ENCODE peak calls at places on chromosomes 16 and 17, in four cellular contexts. G, S, T and N are unnamed samples.

GRCh38 chr17:50210249-50211225 is 9.1 kb upstream of the COL1A1 start:
- DNase-seq in G (no peak), S (peak), T (peak), N (peak)

GRCh38 chr17:4747847-4748246 is 8.1 kb upstream of the CXCL16 start:
- DNase-seq in G (no peak), T (no peak), S (no peak), N (no peak)

GRCh38 chr17:50834126-50834785 is 1.1 kb upstream of the WFIKKN2 start:
- DNase-seq in G (no peak), T (no peak), S (no peak), N (no peak)

GRCh38 chr17:31313982-31314787 is at the start of gene EVI2B:
- DNase-seq in G (peak), T (peak), S (peak), N (peak)

GRCh38 chr16:1530883-1531637 is 2.4 kb upstream of the TMEM204 start:
- DNase-seq in T (peak), G (no peak), S (no peak), N (no peak)

GRCh38 chr17:30203471-30203981 is 32.0 kb downstream of the SLC6A4 start:
- DNase-seq in G (no peak), S (peak), T (no peak), N (no peak)

GRCh38 chr17:48438662-48439061 is 8.6 kb upstream of the SKAP1 start:
- DNase-seq in S (peak), T (no peak), G (no peak), N (no peak)

GRCh38 chr17:12088035-12088434 is 67.4 kb downstream of the MAP2K4 start:
- DNase-seq in T (no peak), G (no peak), S (no peak), N (no peak)

GRCh38 chr17:3798273-3799180 is 2.5 kb downstream of the ITGAE start:
- DNase-seq in T (no peak), S (no peak), G (no peak), N (no peak)

GRCh38 chr17:29180051-29180787 is at the start of gene MYO18A:
- DNase-seq in G (no peak), S (peak), T (peak), N (peak)

GRCh38 chr17:682150-682549 is 32.5 kb downstream of the VPS53 start:
- DNase-seq in S (no peak), T (no peak), G (no peak), N (no peak)

GRCh38 chr16:1464894-1465566 is 9.8 kb downstream of the CLCN7 start:
- DNase-seq in T (no peak), G (no peak), S (no peak), N (no peak)

GRCh38 chr16:71357681-71358080 is 842 bp upstream of the CALB2 start:
- DNase-seq in G (no peak), T (no peak), S (peak), N (peak)

GRCh38 chr17:32519769-32520701 is 33.2 kb downstream of the CDK5R1 start:
- DNase-seq in G (peak), S (no peak), T (no peak), N (no peak)

GRCh38 chr17:55420776-55421178 is 858 bp downstream of the MMD start:
- DNase-seq in S (peak), G (no peak), T (no peak), N (no peak)

GRCh38 chr16:87580855-87581261 is 21.4 kb upstream of the JPH3 start:
- DNase-seq in S (peak), T (peak), G (no peak), N (no peak)

GRCh38 chr17:16443390-16444257 is 28.3 kb downstream of the TRPV2 start:
- DNase-seq in T (no peak), G (no peak), S (no peak), N (no peak)

GRCh38 chr16:84048306-84048705 is 5.7 kb upstream of the SLC38A8 start:
- DNase-seq in T (no peak), G (no peak), S (peak), N (no peak)

GRCh38 chr16:88385112-88385594 is 2.4 kb downstream of the ZNF469 start:
- DNase-seq in G (no peak), S (no peak), T (no peak), N (no peak)

GRCh38 chr16:72247821-72248253 is 75.9 kb upstream of the PMFBP1 start:
- DNase-seq in S (no peak), T (peak), G (no peak), N (no peak)

GRCh38 chr16:68936729-68937631 is 93.6 kb downstream of the TANGO6 start:
- DNase-seq in S (no peak), T (peak), G (no peak), N (no peak)

GRCh38 chr16:86406056-86406455 is 104.3 kb upstream of the FOXF1 start:
- DNase-seq in T (peak), G (no peak), S (no peak), N (no peak)

GRCh38 chr16:58651965-58652348 is 22.3 kb upstream of the CNOT1 start:
- DNase-seq in G (no peak), S (no peak), T (peak), N (no peak)

GRCh38 chr17:66747561-66748275 is 87.2 kb upstream of the CACNG5 start:
- DNase-seq in S (no peak), T (peak), G (no peak), N (no peak)

GRCh38 chr16:30977502-30977901 is 7.5 kb upstream of the HSD3B7 start:
- DNase-seq in S (peak), G (no peak), T (no peak), N (no peak)

GRCh38 chr16:3004781-3005284 is 7.9 kb upstream of the CLDN9 start:
- DNase-seq in G (no peak), T (no peak), S (peak), N (no peak)

GRCh38 chr16:84823484-84823883 is 3.7 kb downstream of the CRISPLD2 start:
- DNase-seq in T (no peak), S (no peak), G (no peak), N (no peak)

GRCh38 chr17:55264640-55265298 is at the start of gene HLF:
- DNase-seq in G (no peak), S (peak), T (peak), N (peak)

GRCh38 chr17:17549732-17550366 is 41.7 kb downstream of the PEMT start:
- DNase-seq in G (no peak), S (no peak), T (no peak), N (no peak)

DNA sequence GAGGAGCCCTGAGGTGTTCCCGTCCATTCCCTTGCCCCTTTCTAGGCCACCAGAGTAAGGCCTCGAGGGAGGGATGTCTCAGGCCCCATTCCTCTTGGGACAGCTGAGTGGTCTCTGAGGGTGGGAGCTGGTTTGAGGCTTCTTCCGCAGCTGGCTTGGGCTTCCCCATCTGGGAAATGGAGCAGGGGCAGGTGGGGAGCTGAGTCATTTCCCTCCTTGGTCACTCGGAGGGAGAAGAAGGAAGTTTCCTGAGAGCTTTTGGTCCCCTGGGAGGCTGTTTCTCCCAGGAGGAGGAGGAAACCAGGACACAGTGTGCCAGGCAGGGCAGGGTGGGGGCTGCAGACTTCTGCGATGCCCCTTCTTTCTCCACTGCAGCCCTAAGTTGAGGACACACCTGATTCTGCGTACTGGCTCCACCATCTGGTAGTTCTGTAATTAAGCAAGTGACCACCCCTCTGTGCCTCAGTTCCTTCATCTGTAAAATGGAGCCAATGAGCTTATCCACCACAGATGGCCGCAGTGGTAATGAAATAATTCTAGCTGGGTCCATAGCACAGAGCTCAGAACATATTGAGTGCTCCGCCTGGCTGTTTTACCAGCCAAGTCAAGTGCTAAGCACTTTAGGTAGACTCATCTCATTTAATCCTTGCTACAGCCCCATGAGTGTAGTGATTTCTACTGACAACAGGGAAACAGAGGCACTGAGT is 1.5 kb upstream of the KCNJ12 start:
- DNase-seq in T (no peak), S (no peak), G (no peak), N (peak)
- TF ChIP-seq ELK1 in T (no peak), S (no peak), G (no peak), N (no peak)

GRCh38 chr16:89452925-89453324 is 37.4 kb downstream of the ANKRD11 start:
- DNase-seq in S (no peak), T (no peak), G (no peak), N (no peak)

GRCh38 chr16:89455692-89456091 is 34.7 kb downstream of the ANKRD11 start:
- DNase-seq in G (no peak), T (no peak), S (no peak), N (no peak)

GRCh38 chr16:89453662-89454321 is 36.6 kb downstream of the ANKRD11 start:
- DNase-seq in G (no peak), T (no peak), S (peak), N (peak)

GRCh38 chr16:89455178-89455577 is 35.2 kb downstream of the ANKRD11 start:
- DNase-seq in S (no peak), T (no peak), G (peak), N (no peak)

DNA sequence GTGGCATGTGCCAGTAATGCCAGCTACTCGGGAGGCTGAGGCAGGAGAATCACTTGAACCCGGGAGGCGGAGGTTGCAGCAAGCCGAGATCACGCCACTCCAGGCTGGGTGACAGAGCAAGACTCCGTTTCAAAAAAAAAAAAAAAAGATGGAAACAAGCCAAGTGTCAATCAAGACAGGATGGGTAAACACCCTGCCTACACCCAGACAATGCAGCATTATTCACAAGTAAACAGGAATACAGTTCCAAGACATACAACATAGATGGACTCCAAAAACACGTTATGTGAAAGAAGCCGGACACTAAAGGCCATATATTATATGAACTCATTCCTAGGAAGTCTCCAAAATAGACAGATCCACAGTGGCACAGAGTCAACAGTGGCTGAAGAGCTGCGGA is 33.9 kb downstream of the ANKRD11 start:
- DNase-seq in S (no peak), G (no peak), T (no peak), N (no peak)
- TF ChIP-seq ELK1 in S (no peak), G (no peak), T (no peak), N (no peak)

DNA sequence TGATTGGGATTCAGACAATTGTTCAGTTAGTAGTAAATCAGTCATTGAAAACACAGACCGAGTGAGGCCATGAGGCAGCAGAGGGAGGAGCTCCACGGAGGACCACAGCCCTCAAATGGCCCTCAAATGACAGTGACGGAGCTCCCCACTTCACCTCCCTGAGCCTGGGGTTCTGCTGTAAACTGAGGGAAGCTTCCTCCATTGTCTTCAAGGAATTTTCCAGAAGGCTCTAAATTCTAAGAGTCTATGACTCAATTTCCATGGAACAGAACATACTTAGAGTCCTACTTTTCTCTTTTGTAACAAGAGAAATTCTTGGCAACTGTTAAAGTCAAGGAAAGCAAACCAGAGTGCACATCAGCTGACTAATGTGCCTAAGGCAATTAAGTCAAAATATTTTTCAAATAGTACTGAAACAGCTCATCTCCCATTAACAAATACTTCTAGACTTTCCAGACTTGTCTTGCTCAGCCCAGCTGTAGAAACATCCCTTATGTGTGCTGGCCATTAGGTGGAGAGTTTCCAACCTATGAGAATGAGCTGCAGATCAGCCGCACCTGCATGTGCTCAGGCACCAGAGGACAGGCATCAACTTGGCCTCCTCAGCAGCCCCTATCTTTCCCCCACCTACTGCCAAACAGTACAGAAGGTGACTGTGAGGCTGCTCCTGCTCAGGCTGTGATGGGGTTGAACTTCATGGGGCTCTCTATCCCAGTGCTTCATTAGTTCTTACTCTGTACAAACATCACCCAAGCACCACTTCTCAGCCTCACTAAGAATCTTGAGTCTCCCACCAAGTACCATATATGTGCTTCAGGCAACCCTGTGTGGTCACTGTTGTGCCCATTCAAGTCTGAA is 32.3 kb downstream of the TEX2 start:
- DNase-seq in G (no peak), S (no peak), T (peak), N (no peak)
- TF ChIP-seq ELK1 in G (no peak), S (no peak), T (no peak), N (no peak)

DNA sequence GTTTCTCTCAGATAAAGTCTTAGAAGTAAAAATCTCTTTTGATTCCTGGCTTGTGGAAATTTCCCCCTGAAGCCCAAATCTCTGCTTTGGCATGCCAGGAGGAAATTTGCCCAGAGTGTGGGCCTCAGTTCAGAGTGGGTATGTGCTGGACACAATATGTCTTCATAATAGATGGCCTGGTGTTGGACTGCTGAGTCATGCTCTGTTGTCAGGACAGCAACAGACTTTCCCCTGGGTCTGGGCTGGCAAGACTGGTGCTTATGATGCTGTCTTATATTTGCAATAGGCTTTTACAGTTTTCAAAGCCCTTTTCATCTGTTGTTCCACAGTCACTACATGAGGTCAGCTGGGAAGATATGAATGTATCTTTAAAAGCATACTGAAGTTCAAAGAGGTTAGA is 57.0 kb downstream of the SHISA9 start:
- DNase-seq in S (no peak), T (no peak), G (no peak), N (peak)
- TF ChIP-seq ELK1 in S (no peak), T (no peak), G (no peak), N (no peak)

GRCh38 chr17:78268191-78268874 is 36.9 kb downstream of the TMEM235 start:
- DNase-seq in T (no peak), G (no peak), S (no peak), N (no peak)

GRCh38 chr17:78269893-78270490 is 38.6 kb downstream of the TMEM235 start:
- DNase-seq in S (no peak), T (no peak), G (no peak), N (no peak)

GRCh38 chr17:78267257-78268073 is 36.0 kb downstream of the TMEM235 start:
- DNase-seq in T (no peak), S (peak), G (no peak), N (no peak)

GRCh38 chr17:78271419-78272160 is 40.2 kb downstream of the TMEM235 start:
- DNase-seq in G (no peak), S (peak), T (no peak), N (no peak)

DNA sequence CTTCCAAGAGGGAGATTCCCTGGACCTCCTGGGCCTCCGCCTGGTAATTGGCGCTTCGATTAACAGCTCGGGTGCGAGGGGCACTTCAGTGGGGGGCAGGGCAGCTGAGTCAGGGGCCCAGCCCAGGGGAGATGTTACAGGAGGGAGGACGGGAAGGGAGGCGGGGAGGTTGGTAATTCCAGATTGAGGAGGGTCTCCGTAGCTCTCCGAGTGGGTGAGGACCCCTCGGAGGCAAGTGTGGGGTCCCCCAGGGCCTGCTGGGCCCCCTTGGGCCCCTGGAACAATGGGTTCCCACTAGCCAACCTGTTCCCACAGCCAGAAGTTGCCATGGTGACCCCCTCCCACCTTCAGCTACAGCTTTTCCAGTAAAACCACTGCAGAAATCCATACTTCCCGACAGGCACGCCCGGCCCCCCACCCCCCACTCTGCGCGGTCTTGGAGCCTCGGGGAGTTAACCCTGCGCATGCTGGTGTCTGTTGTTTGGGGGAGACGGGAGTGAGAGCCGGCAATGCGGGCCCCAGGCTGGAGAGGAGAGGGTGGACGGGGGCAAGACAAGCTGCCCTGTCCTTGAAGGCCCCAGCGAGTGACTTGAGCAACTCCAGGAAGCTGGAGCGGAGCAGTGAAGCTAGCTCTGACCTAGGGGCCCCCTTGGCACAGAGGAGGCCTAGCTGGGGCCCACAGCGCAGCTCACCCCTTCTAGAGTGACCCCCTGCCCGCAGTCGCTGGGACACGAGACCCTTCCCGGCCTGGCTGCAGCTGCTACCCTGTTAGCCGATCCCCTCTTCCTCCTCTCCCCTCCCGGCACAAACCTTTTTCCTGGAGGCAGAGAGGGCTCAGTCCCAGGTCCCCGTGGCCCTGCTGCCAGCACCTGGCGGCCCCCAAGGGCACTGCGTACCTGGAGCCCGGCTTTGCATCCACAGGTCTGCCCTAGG is 37.8 kb downstream of the TMEM235 start:
- DNase-seq in T (peak), G (no peak), S (no peak), N (peak)
- TF ChIP-seq ELK1 in T (no peak), G (no peak), S (no peak), N (no peak)

GRCh38 chr17:68766640-68767039 is 165.5 kb upstream of the FAM20A start:
- DNase-seq in G (no peak), S (no peak), T (no peak), N (no peak)

GRCh38 chr17:68760141-68760475 is 158.9 kb upstream of the FAM20A start:
- DNase-seq in G (no peak), T (no peak), S (no peak), N (no peak)

GRCh38 chr17:68763551-68763950 is 162.4 kb upstream of the FAM20A start:
- DNase-seq in G (no peak), T (peak), S (no peak), N (no peak)

GRCh38 chr17:68759343-68760140 is 158.4 kb upstream of the FAM20A start:
- DNase-seq in S (peak), G (no peak), T (peak), N (peak)

DNA sequence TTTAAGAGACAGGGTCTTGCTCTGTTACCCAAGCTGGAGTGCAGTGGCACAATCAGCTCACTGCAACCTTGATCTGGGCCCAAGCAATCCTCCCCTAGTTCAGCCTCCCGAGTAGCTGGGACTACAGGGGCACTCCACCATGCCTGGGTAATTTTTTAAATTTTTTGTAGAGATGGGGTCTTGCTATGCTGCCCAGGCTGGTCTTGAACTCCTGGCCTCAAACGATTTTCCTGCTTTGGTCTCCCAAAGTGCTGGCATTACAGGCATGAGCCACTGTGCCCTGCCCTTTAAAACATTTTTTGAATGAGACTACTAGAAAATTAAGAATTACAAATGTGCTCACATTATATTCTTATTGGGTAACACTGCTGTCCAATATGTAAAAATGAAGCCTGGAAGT is 161.7 kb upstream of the FAM20A start:
- DNase-seq in S (no peak), G (no peak), T (no peak), N (no peak)
- TF ChIP-seq ELK1 in S (no peak), G (no peak), T (no peak), N (no peak)

GRCh38 chr17:79563237-79564013 is 47.4 kb downstream of the RBFOX3 start:
- DNase-seq in G (no peak), T (no peak), S (no peak), N (peak)
- TF ChIP-seq ELK1 in G (no peak), T (no peak), S (no peak), N (no peak)

GRCh38 chr17:82101301-82101715 is 3.3 kb upstream of the FASN start:
- DNase-seq in G (no peak), S (no peak), T (no peak), N (no peak)

GRCh38 chr17:82098939-82099765 is 1.1 kb upstream of the FASN start:
- DNase-seq in G (no peak), S (no peak), T (no peak), N (no peak)

GRCh38 chr17:82101767-82102679 is 4.0 kb upstream of the FASN start:
- DNase-seq in T (no peak), G (no peak), S (no peak), N (no peak)

GRCh38 chr17:82098169-82098938 is at the start of gene FASN:
- DNase-seq in G (peak), T (peak), S (peak), N (peak)

GRCh38 chr17:82100502-82101298 is 2.7 kb upstream of the FASN start:
- DNase-seq in G (no peak), T (no peak), S (no peak), N (no peak)
- TF ChIP-seq ELK1 in G (no peak), T (no peak), S (no peak), N (no peak)